ENCODE peak calls at places on chromosomes 11 and 22, in four cellular contexts. E, J, X and V are unnamed samples.
A peak's percentile ranks its signal among the peaks of the same experiment; 100 is the strongest.

GRCh38 chr22:17729561-17729960 is 44.7 kb downstream of the BID start:
- DNase-seq in E (no peak), J (no peak), X (no peak), V (no peak)

GRCh38 chr11:13205446-13205845 is 72.1 kb upstream of the BMAL1 start:
- DNase-seq in E (no peak), J (no peak), X (no peak), V (no peak)

GRCh38 chr11:10322830-10323792 is 18.2 kb downstream of the ADM start:
- DNase-seq in E (peak; percentile 89), J (no peak), X (peak; percentile 56), V (peak; percentile 94)

GRCh38 chr11:65014146-65014960 is at the start of gene ARL2:
- DNase-seq in E (no peak), J (no peak), X (no peak), V (no peak)

GRCh38 chr11:65431452-65432132 is 9.0 kb downstream of the NEAT1 start:
- DNase-seq in E (peak; percentile 76), J (no peak), X (no peak), V (peak; percentile 76)

GRCh38 chr11:65180877-65181568 is 705 bp upstream of the CAPN1 start:
- DNase-seq in E (peak; percentile 72), J (peak; percentile 22), X (peak; percentile 87), V (peak; percentile 52)

GRCh38 chr11:130260080-130260627 is 54.6 kb downstream of the ZBTB44 start:
- DNase-seq in E (no peak), J (no peak), X (no peak), V (no peak)

GRCh38 chr22:30191049-30191701 is 55.4 kb downstream of the LIF start:
- DNase-seq in E (no peak), J (no peak), X (no peak), V (peak; percentile 33)

GRCh38 chr22:38638216-38638615 is 18.0 kb downstream of the FAM227A start:
- DNase-seq in E (no peak), J (no peak), X (no peak), V (no peak)

GRCh38 chr11:94450061-94450460 is 43.6 kb downstream of the MRE11 start:
- DNase-seq in E (peak; percentile 27), J (no peak), X (no peak), V (peak; percentile 78)

GRCh38 chr11:4186464-4187054 is 92.0 kb downstream of the RRM1 start:
- DNase-seq in E (no peak), J (no peak), X (no peak), V (no peak)

GRCh38 chr11:122441702-122442092 is 213.8 kb upstream of the UBASH3B start:
- DNase-seq in E (peak; percentile 7), J (peak; percentile 40), X (no peak), V (peak; percentile 16)

GRCh38 chr11:60776167-60776566 is 9.0 kb upstream of the MS4A10 start:
- DNase-seq in E (no peak), J (no peak), X (no peak), V (no peak)

GRCh38 chr11:62505784-62506145 is 40.8 kb downstream of the AHNAK start:
- DNase-seq in E (no peak), J (no peak), X (no peak), V (no peak)

GRCh38 chr11:62104816-62105610 is 18.8 kb upstream of the INCENP start:
- DNase-seq in E (peak; percentile 94), J (no peak), X (no peak), V (peak; percentile 90)

GRCh38 chr22:24414984-24415945 is 12.1 kb upstream of the ADORA2A start:
- DNase-seq in E (no peak), J (no peak), X (no peak), V (no peak)

GRCh38 chr11:36311926-36312592 is 16.0 kb downstream of the PRR5L start:
- DNase-seq in E (no peak), J (no peak), X (no peak), V (no peak)

GRCh38 chr22:29702931-29703594 is 16.7 kb upstream of the CABP7 start:
- DNase-seq in E (no peak), J (no peak), X (no peak), V (no peak)

GRCh38 chr22:29343313-29343805 is 27.9 kb upstream of the RASL10A start:
- DNase-seq in E (peak; percentile 36), J (no peak), X (no peak), V (peak; percentile 34)